ENCODE peak calls at places on chromosomes 2 and 18, in four cellular contexts. A is heart right ventricle, S is RWPE2, P is left lung. D is an unnamed sample.

GRCh38 chr18:26655010-26655613 is 106.8 kb upstream of the KCTD1 start:
- DNase-seq in A (no peak), S (no peak), P (no peak), D (no peak)

GRCh38 chr2:221022554-221022953 is 549.5 kb downstream of the EPHA4 start:
- DNase-seq in A (no peak), S (no peak), P (no peak), D (no peak)

GRCh38 chr2:118078734-118079133 is 9.5 kb upstream of the INSIG2 start:
- DNase-seq in A (no peak), S (no peak), P (no peak), D (no peak)

GRCh38 chr2:236988216-236988615 is 97.5 kb upstream of the COPS8 start:
- DNase-seq in A (no peak), S (no peak), P (no peak), D (no peak)

GRCh38 chr2:84908948-84909713 is 3.7 kb downstream of the TMSB10 start:
- DNase-seq in A (no peak), S (no peak), P (no peak), D (no peak)

GRCh38 chr2:227130636-227131035 is 33.4 kb downstream of the COL4A4 start:
- DNase-seq in A (no peak), S (no peak), P (no peak), D (no peak)

GRCh38 chr2:28633739-28634138 is 117.9 kb upstream of the PPP1CB start:
- DNase-seq in A (no peak), S (peak; percentile 79), P (no peak), D (no peak)

GRCh38 chr18:29737620-29738019 is 1304.9 kb downstream of the DSC3 start:
- DNase-seq in A (no peak), S (no peak), P (no peak), D (no peak)

GRCh38 chr2:216222650-216223352 is 113.7 kb downstream of the XRCC5 start:
- DNase-seq in A (no peak), S (no peak), P (no peak), D (no peak)

GRCh38 chr2:192465145-192465544 is 270.4 kb upstream of the TMEFF2 start:
- DNase-seq in A (no peak), S (no peak), P (no peak), D (no peak)

GRCh38 chr2:161134547-161135518 is 25.4 kb upstream of the TANK start:
- DNase-seq in A (peak; percentile 12), S (peak; percentile 63), P (no peak), D (no peak)

GRCh38 chr18:27184115-27185024 is 738 bp downstream of the CHST9 start:
- DNase-seq in A (no peak), S (no peak), P (no peak), D (no peak)

GRCh38 chr2:73944714-73945113 is 18.0 kb downstream of the DGUOK start:
- DNase-seq in A (no peak), S (no peak), P (no peak), D (no peak)

GRCh38 chr2:11550302-11550701 is 16.5 kb downstream of the GREB1 start:
- DNase-seq in A (no peak), S (no peak), P (no peak), D (peak; percentile 11)

GRCh38 chr2:100940766-100941645 is 61.1 kb upstream of the RPL31 start:
- DNase-seq in A (no peak), S (no peak), P (no peak), D (no peak)

GRCh38 chr2:85390941-85391669 is 19.1 kb downstream of the CAPG start:
- DNase-seq in A (peak; percentile 29), S (no peak), P (peak; percentile 61), D (no peak)

GRCh38 chr2:209933499-209934458 is 68.7 kb upstream of the RPE start:
- DNase-seq in A (no peak), S (no peak), P (no peak), D (peak; percentile 76)

GRCh38 chr2:128379021-128380005 is 60.6 kb upstream of the HS6ST1 start:
- DNase-seq in A (peak; percentile 28), S (peak; percentile 34), P (peak; percentile 75), D (no peak)

GRCh38 chr2:67169417-67170140 is 227.6 kb upstream of the ETAA1 start:
- DNase-seq in A (no peak), S (no peak), P (no peak), D (no peak)

GRCh38 chr2:31238126-31238905 is 4.4 kb downstream of the EHD3 start:
- DNase-seq in A (no peak), S (no peak), P (no peak), D (no peak)

GRCh38 chr2:82795446-82795845 is 1663.6 kb downstream of the SUCLG1 start:
- DNase-seq in A (no peak), S (no peak), P (no peak), D (no peak)

GRCh38 chr2:183244300-183244849 is 120.1 kb downstream of the NUP35 start:
- DNase-seq in A (no peak), S (no peak), P (no peak), D (no peak)

GRCh38 chr18:49020129-49020528 is 69.4 kb upstream of the SMAD7 start:
- DNase-seq in A (no peak), S (no peak), P (peak; percentile 30), D (peak; percentile 24)

GRCh38 chr2:16425462-16426336 is 239.9 kb downstream of the CYRIA start:
- DNase-seq in A (peak; percentile 72), S (no peak), P (peak; percentile 70), D (no peak)

GRCh38 chr18:2413352-2413751 is 158.0 kb downstream of the METTL4 start:
- DNase-seq in A (no peak), S (no peak), P (no peak), D (no peak)

GRCh38 chr2:173264603-173265366 is 89.9 kb upstream of the CDCA7 start:
- DNase-seq in A (peak; percentile 15), S (no peak), P (peak; percentile 57), D (no peak)

GRCh38 chr2:719734-720133 is 42.5 kb upstream of the TMEM18 start:
- DNase-seq in A (no peak), S (no peak), P (no peak), D (no peak)

GRCh38 chr2:84741182-84741822 is 139.6 kb downstream of the TRABD2A start:
- DNase-seq in A (no peak), S (no peak), P (no peak), D (no peak)

GRCh38 chr2:176189666-176190641 is 1.5 kb downstream of the HOXD1 start:
- DNase-seq in A (no peak), S (no peak), P (no peak), D (no peak)

GRCh38 chr2:160431441-160431840 is 62.2 kb downstream of the RBMS1 start:
- DNase-seq in A (no peak), S (no peak), P (no peak), D (no peak)

GRCh38 chr2:75647771-75648170 is 1.2 kb downstream of the MRPL19 start:
- DNase-seq in A (no peak), S (no peak), P (no peak), D (no peak)

GRCh38 chr18:28115149-28115550 is 61.8 kb downstream of the CDH2 start:
- DNase-seq in A (no peak), S (peak; percentile 58), P (no peak), D (no peak)

GRCh38 chr18:62329676-62330454 is 4.8 kb downstream of the TNFRSF11A start:
- DNase-seq in A (peak; percentile 54), S (no peak), P (peak; percentile 60), D (no peak)

DNA sequence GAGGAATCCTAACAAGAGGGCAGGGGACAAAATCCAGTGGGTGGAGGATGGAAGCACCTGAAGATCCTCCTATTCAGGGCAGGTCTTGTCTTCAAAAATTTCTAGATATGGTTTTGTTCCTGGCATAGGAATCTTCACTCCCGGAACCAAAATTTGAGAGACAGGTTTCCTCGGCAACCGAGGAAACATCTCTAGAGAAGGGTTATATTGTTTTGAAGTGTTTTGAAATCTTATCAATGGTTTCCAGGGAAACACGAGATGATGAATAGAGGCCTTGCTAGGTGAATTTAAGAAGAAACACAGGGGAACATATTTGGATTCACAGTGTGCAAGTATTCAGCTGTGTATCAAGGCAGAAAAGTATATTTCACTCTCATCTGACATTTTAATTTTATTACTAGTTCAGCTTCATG is 136.8 kb downstream of the SH3BP4 start:
- DNase-seq in A (no peak), S (no peak), P (no peak), D (no peak)
- H3K4me3 ChIP-seq in A (no peak overlapping the region), S (no peak overlapping the region), P (no peak overlapping the region), D (no peak overlapping the region)

DNA sequence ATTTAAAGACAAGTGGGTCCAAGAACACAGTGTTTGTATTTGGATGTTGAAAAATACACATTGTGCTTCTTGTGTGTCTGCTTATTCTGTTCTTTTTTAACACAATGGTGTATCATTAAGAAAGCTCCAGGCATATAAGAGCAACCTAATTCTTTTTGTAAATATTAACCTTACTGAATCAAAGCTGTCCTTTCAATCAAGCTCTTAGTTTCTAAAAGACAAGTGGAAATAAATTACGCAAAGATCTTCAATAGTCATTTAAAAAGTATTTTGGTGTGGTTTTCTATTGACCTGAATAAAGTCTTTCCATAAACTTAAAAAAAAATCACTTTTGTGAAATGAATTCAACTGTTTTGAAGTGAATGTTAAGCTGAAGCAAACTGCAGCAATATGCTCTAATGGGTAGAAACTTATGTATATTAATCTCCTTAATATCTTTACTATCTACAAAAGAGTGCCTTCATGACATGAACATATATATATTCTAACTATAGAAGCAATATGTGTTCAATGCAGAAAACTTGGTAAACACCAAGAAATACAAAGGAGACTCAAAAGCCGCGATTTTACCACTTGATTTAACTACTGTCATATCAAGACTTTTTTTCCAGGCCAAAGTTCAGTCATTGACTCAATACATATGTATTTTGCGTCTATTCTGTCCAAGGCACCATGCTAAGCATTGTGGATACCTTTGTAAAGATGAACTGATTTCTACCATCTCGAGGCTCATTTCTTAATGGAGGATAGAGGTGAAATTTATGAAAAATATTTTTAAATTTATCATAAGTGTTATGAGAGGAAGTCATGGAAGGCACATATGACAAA is 97.7 kb downstream of the ARHGAP15 start:
- DNase-seq in A (no peak), S (no peak), P (no peak), D (no peak)
- H3K27ac ChIP-seq in A (no peak overlapping the region), S (no peak overlapping the region), P (no peak overlapping the region), D (no peak overlapping the region)

DNA sequence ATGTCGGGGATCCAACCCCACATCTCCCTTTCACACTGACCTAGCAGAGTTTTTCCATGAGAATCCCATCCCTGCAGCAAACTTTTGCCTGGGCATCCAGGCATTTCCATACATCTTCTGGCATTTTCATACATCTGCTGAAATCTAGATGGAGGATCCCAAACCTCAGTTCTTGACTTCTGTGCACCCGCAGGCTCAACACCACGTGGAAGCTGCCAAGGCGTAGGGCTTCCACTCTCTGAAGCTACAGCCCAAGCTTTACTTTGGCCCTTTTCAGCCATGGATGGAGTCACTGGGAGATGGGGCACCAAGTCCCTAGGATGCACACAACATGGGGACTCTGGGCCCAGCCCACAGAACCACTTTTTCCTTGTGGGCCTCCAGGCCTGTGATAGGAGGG is 32.2 kb upstream of the TEX51 start:
- DNase-seq in A (no peak), S (no peak), P (no peak), D (no peak)
- TF ChIP-seq CTCF in A (no peak), S (no peak), P (no peak), D (no peak)

GRCh38 chr2:232485757-232486557 is 1.7 kb downstream of the ECEL1 start:
- DNase-seq in A (no peak), S (no peak), P (no peak), D (no peak)
- H3K4me3 ChIP-seq in A (no peak overlapping the region), S (no peak overlapping the region), P (no peak overlapping the region), D (no peak overlapping the region)

DNA sequence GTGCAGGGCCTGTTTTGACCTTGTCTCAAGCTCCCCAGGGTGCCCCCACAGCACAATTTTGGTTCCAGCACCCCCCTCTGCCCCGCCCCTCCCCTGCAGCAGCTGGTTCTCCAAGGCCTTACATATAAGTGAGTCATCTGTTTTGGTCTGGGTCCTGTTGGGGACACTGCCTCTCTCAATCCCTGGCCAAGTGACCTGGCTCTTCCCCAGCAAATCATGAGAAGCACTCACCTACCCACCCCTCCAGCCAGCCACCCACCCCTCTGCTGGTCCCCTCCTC is 90.5 kb downstream of the INHBB start:
- DNase-seq in A (no peak), S (no peak), P (no peak), D (peak; percentile 92)
- H3K27ac ChIP-seq in A (no peak overlapping the region), S (no peak overlapping the region), P (no peak overlapping the region), D (peak overlapping the region; percentile 54)

GRCh38 chr18:46264255-46264654 is 160.1 kb downstream of the HAUS1 start:
- DNase-seq in A (no peak), S (no peak), P (no peak), D (no peak)
- TF ChIP-seq CTCF in A (no peak), S (no peak), P (no peak), D (no peak)